ENCODE peak calls at places on chromosomes 4 and X, in nine cellular contexts. W, O, K, P, B, Z, T, U and Y are unnamed samples.

GRCh38 chr4:132065940-132066495 is 1083.1 kb upstream of the PCDH10 start:
- DNase-seq in W (no peak), O (peak), K (peak), P (no peak), B (no peak), Z (no peak), T (no peak), U (no peak), Y (peak)

GRCh38 chrX:24526616-24527015 is 61.5 kb downstream of the PDK3 start:
- DNase-seq in W (no peak), O (no peak), K (no peak), P (no peak), B (no peak), Z (no peak), T (no peak), U (no peak), Y (no peak)

GRCh38 chr4:177632481-177632880 is 190.2 kb upstream of the AGA start:
- DNase-seq in W (no peak), O (no peak), K (no peak), P (no peak), B (no peak), Z (no peak), T (no peak), U (no peak), Y (no peak)

GRCh38 chr4:98963538-98964433 is 31.7 kb upstream of the METAP1 start:
- DNase-seq in W (no peak), O (no peak), K (no peak), P (no peak), B (no peak), Z (no peak), T (no peak), U (no peak), Y (peak)

GRCh38 chr4:35556387-35556786 is 687.9 kb downstream of the ARAP2 start:
- DNase-seq in W (no peak), O (no peak), K (no peak), P (no peak), B (no peak), Z (no peak), T (no peak), U (no peak), Y (no peak)

GRCh38 chr4:89539374-89539773 is 231.8 kb upstream of the GPRIN3 start:
- DNase-seq in W (no peak), O (peak), K (peak), P (no peak), B (no peak), Z (no peak), T (no peak), U (no peak), Y (peak)

GRCh38 chr4:16843831-16844508 is 54.5 kb downstream of the LDB2 start:
- DNase-seq in W (no peak), O (peak), K (peak), P (no peak), B (no peak), Z (no peak), T (no peak), U (peak), Y (peak)

GRCh38 chrX:2301901-2302300 is 198.9 kb downstream of the DHRSX start:
- DNase-seq in W (no peak), O (no peak), K (no peak), P (no peak), B (no peak), Z (no peak), T (no peak), U (no peak), Y (no peak)

GRCh38 chrX:154322890-154323289 is 27.3 kb downstream of the TKTL1 start:
- DNase-seq in W (no peak), O (no peak), K (no peak), P (no peak), B (no peak), Z (no peak), T (no peak), U (no peak), Y (no peak)

GRCh38 chr4:10587697-10588096 is 96.9 kb downstream of the CLNK start:
- DNase-seq in W (no peak), O (peak), K (no peak), P (no peak), B (peak), Z (no peak), T (no peak), U (no peak), Y (no peak)

GRCh38 chr4:172042714-172043114 is 229.5 kb downstream of the GALNTL6 start:
- DNase-seq in W (no peak), O (no peak), K (no peak), P (no peak), B (no peak), Z (no peak), T (no peak), U (no peak), Y (no peak)

GRCh38 chr4:126661194-126661593 is 971.6 kb upstream of the INTU start:
- DNase-seq in W (no peak), O (no peak), K (no peak), P (no peak), B (no peak), Z (no peak), T (no peak), U (no peak), Y (no peak)

GRCh38 chr4:19879330-19879729 is 372.4 kb upstream of the SLIT2 start:
- DNase-seq in W (no peak), O (no peak), K (no peak), P (no peak), B (no peak), Z (no peak), T (no peak), U (no peak), Y (no peak)

GRCh38 chr4:89356086-89356485 is 48.5 kb upstream of the GPRIN3 start:
- DNase-seq in W (no peak), O (no peak), K (no peak), P (no peak), B (no peak), Z (no peak), T (no peak), U (no peak), Y (no peak)

GRCh38 chr4:40055379-40055872 is 1.2 kb upstream of the N4BP2 start:
- DNase-seq in W (no peak), O (no peak), K (no peak), P (no peak), B (peak), Z (no peak), T (no peak), U (no peak), Y (no peak)

GRCh38 chrX:134794692-134795091 is 136.4 kb upstream of the PLAC1 start:
- DNase-seq in W (no peak), O (no peak), K (no peak), P (no peak), B (no peak), Z (no peak), T (no peak), U (no peak), Y (no peak)

GRCh38 chrX:39903937-39904336 is 193.8 kb downstream of the BCOR start:
- DNase-seq in W (no peak), O (no peak), K (peak), P (no peak), B (no peak), Z (no peak), T (no peak), U (no peak), Y (peak)

GRCh38 chrX:634306-634958 is 3.8 kb downstream of the SHOX start:
- DNase-seq in W (no peak), O (no peak), K (no peak), P (no peak), B (no peak), Z (peak), T (no peak), U (no peak), Y (no peak)

GRCh38 chr4:53764761-53765490 is 173.6 kb upstream of the LNX1 start:
- DNase-seq in W (no peak), O (peak), K (no peak), P (no peak), B (no peak), Z (no peak), T (no peak), U (no peak), Y (no peak)

GRCh38 chr4:117400039-117400835 is 314.9 kb upstream of the TRAM1L1 start:
- DNase-seq in W (no peak), O (peak), K (peak), P (no peak), B (no peak), Z (no peak), T (no peak), U (no peak), Y (peak)

GRCh38 chr4:139902328-139903217 is 237.0 kb downstream of the MGST2 start:
- DNase-seq in W (no peak), O (peak), K (peak), P (no peak), B (no peak), Z (no peak), T (no peak), U (no peak), Y (no peak)

GRCh38 chr4:74934016-74934821 is 1.3 kb downstream of the PARM1 start:
- DNase-seq in W (peak), O (peak), K (no peak), P (peak), B (no peak), Z (peak), T (peak), U (peak), Y (peak)

GRCh38 chr4:2837904-2838496 is 5.6 kb upstream of the ADD1 start:
- DNase-seq in W (peak), O (peak), K (no peak), P (peak), B (peak), Z (no peak), T (no peak), U (no peak), Y (peak)

GRCh38 chr4:174690665-174691064 is 138.4 kb downstream of the GLRA3 start:
- DNase-seq in W (no peak), O (no peak), K (no peak), P (no peak), B (no peak), Z (no peak), T (no peak), U (no peak), Y (no peak)

GRCh38 chr4:119106036-119107000 is 29.3 kb upstream of the MYOZ2 start:
- DNase-seq in W (no peak), O (no peak), K (no peak), P (no peak), B (no peak), Z (no peak), T (peak), U (no peak), Y (no peak)

GRCh38 chr4:128596844-128597243 is 212.7 kb upstream of the JADE1 start:
- DNase-seq in W (no peak), O (peak), K (no peak), P (no peak), B (no peak), Z (no peak), T (no peak), U (no peak), Y (no peak)

GRCh38 chr4:183353557-183353956 is 31.3 kb upstream of the CLDN24 start:
- DNase-seq in W (no peak), O (no peak), K (no peak), P (no peak), B (no peak), Z (no peak), T (no peak), U (no peak), Y (no peak)
- TF ChIP-seq CTCF in W (no peak), O (no peak), K (no peak), P (no peak), B (no peak), Z (no peak), T (no peak), U (no peak), Y (no peak)

DNA sequence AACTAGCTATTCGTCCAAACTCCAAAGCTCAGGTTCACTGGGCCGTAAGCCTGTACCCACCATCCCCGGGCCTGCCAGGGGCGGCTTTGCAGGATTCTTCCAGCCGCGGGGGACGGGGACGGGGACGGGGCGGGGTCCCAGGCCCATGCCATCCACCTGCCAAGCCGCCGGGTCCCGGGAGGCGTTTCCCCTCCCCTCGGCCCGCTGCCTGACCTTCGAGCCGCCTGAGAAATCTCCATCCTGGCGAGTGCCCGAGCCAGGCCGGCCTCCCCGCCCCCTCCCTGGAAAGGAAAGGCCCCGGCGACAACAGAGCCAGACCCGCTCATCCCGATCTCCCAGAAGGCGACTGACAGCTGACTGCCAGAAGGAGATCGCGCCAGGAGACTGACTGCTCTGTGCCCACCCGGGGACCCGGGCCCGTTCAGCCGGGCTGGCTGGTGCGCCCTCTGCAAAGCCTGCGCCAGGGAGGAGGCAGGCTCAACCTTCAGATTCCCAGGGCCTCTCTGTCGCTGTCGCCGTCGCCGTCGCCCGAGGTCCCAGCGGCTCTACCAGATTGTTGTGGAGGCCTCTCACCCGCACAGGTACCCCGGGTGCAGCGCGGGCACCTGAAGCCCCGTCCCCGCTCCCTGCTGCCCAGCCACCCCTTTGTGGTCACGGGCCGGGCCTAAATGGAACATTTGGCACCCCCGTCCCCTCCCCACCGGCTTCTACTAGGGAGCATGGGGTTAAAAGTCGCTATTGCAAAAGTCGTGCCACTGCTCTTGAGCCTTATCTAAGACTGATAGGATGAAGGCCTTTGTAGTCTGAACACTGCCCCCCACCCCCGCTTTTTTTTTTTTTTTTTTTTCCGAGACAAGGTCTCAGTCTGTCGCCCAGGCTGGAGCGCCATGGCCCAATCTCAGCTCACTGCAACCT is at the start of gene RGN:
- DNase-seq in W (peak), O (peak), K (no peak), P (peak), B (no peak), Z (peak), T (peak), U (peak), Y (no peak)
- H3K4me3 ChIP-seq in W (peak), O (peak), K (peak), P (peak), B (no peak), Z (peak), T (peak), U (peak), Y (peak)

GRCh38 chrX:145213504-145213903 is 33.8 kb upstream of the SPANXN1 start:
- DNase-seq in W (no peak), O (no peak), K (no peak), P (no peak), B (peak), Z (no peak), T (no peak), U (no peak), Y (no peak)
- TF ChIP-seq CTCF in W (peak), O (no peak), K (no peak), P (no peak), B (peak), Z (peak), T (no peak), U (no peak), Y (peak)

GRCh38 chrX:47197526-47197925 is 3.9 kb downstream of the UBA1 start:
- DNase-seq in W (no peak), O (no peak), K (no peak), P (no peak), B (no peak), Z (no peak), T (no peak), U (no peak), Y (no peak)
- H3K4me3 ChIP-seq in W (no peak), O (peak), K (peak), P (no peak), B (no peak), Z (no peak), T (no peak), U (no peak), Y (no peak)